ENCODE peak calls at places on chromosomes 5 and 9, in seven cellular contexts. K, P, A, E, M, I and C are unnamed samples.

GRCh38 chr5:104385901-104386300 is 823.3 kb upstream of the NUDT12 start:
- DNase-seq in I (no peak), K (no peak), M (no peak), A (no peak), E (no peak), P (no peak), C (no peak)

GRCh38 chr5:19986036-19986619 is 1.9 kb downstream of the CDH18 start:
- DNase-seq in K (no peak), M (no peak), A (peak; percentile 48), E (no peak), I (no peak), P (no peak), C (no peak)

GRCh38 chr9:111662851-111663823 is 1.7 kb downstream of the GNG10 start:
- DNase-seq in M (no peak), E (peak; percentile 22), A (peak; percentile 42), P (no peak), K (no peak), I (no peak), C (no peak)

GRCh38 chr5:14489643-14490042 is 91.9 kb upstream of the OTULINL start:
- DNase-seq in E (no peak), P (no peak), A (no peak), I (no peak), M (no peak), K (no peak), C (no peak)

GRCh38 chr5:68406344-68406743 is 190.8 kb downstream of the PIK3R1 start:
- DNase-seq in A (peak; percentile 47), I (peak; percentile 48), K (no peak), M (no peak), E (no peak), P (no peak), C (no peak)

GRCh38 chr9:135147473-135147805 is 60.0 kb downstream of the OLFM1 start:
- DNase-seq in P (no peak), M (no peak), A (no peak), E (no peak), I (no peak), K (no peak), C (no peak)

GRCh38 chr9:33166263-33167083 is 663 bp downstream of the B4GALT1 start:
- DNase-seq in I (peak; percentile 64), P (peak; percentile 77), K (peak; percentile 63), M (no peak), E (peak; percentile 31), A (no peak), C (no peak)

GRCh38 chr5:138951091-138951985 is 76.2 kb upstream of the LRRTM2 start:
- DNase-seq in A (no peak), P (no peak), I (no peak), E (no peak), K (no peak), M (no peak), C (no peak)

GRCh38 chr5:32443145-32443540 is 1.4 kb downstream of the ZFR start:
- DNase-seq in P (no peak), M (peak; percentile 57), K (no peak), A (peak; percentile 32), E (no peak), I (no peak), C (no peak)

GRCh38 chr9:106799146-106799545 is 63.8 kb upstream of the ZNF462 start:
- DNase-seq in A (peak; percentile 74), P (no peak), K (no peak), E (no peak), I (no peak), M (peak; percentile 79), C (no peak)

GRCh38 chr5:73274870-73275756 is 102.1 kb downstream of the TMEM174 start:
- DNase-seq in E (no peak), M (peak; percentile 13), P (no peak), I (no peak), K (no peak), A (no peak), C (no peak)

GRCh38 chr9:96027271-96028131 is 152.0 kb downstream of the ERCC6L2 start:
- DNase-seq in P (no peak), E (no peak), I (no peak), A (no peak), K (no peak), M (no peak), C (no peak)

GRCh38 chr5:10701567-10702039 is 59.4 kb downstream of the DAP start:
- DNase-seq in P (no peak), A (no peak), M (peak; percentile 71), E (peak; percentile 79), K (no peak), I (peak; percentile 55), C (no peak)

GRCh38 chr9:14924821-14925220 is 14.6 kb upstream of the FREM1 start:
- DNase-seq in A (peak; percentile 1), M (peak; percentile 28), I (no peak), K (no peak), P (no peak), E (no peak), C (no peak)

GRCh38 chr9:4114569-4115505 is 185.0 kb downstream of the GLIS3 start:
- DNase-seq in M (peak; percentile 86), E (no peak), I (no peak), A (no peak), P (no peak), K (no peak), C (no peak)

GRCh38 chr5:96344678-96345612 is 88.1 kb downstream of the PCSK1 start:
- DNase-seq in A (peak; percentile 49), M (peak; percentile 86), I (peak; percentile 23), E (peak; percentile 45), P (no peak), K (peak; percentile 35), C (no peak)

GRCh38 chr5:17314907-17315471 is 97.6 kb downstream of the BASP1 start:
- DNase-seq in E (no peak), K (no peak), I (no peak), M (no peak), A (no peak), P (no peak), C (no peak)

GRCh38 chr5:1668141-1668721 is 131.4 kb downstream of the MRPL36 start:
- DNase-seq in E (peak; percentile 45), K (no peak), P (no peak), A (no peak), M (no peak), I (no peak), C (no peak)

GRCh38 chr5:151598984-151599383 is 7.9 kb upstream of the FAT2 start:
- DNase-seq in K (no peak), A (peak; percentile 94), I (no peak), E (no peak), P (no peak), M (no peak), C (no peak)

GRCh38 chr5:135013445-135013844 is 20.6 kb downstream of the PITX1 start:
- DNase-seq in A (no peak), I (no peak), M (no peak), E (no peak), K (no peak), P (no peak), C (no peak)

GRCh38 chr5:147512640-147513334 is 2.9 kb upstream of the DPYSL3 start:
- DNase-seq in M (no peak), P (no peak), I (no peak), E (no peak), A (no peak), K (no peak), C (no peak)

GRCh38 chr5:96282020-96282419 is 151.0 kb downstream of the PCSK1 start:
- DNase-seq in P (no peak), M (no peak), A (no peak), E (no peak), I (no peak), K (no peak), C (no peak)

GRCh38 chr5:119397518-119398380 is 41.9 kb downstream of the TNFAIP8 start:
- DNase-seq in I (no peak), P (no peak), E (no peak), M (peak; percentile 88), A (peak; percentile 90), K (no peak), C (no peak)

GRCh38 chr5:119393746-119394145 is 37.9 kb downstream of the TNFAIP8 start:
- DNase-seq in K (no peak), M (peak; percentile 81), A (peak; percentile 64), P (no peak), E (no peak), I (no peak), C (no peak)

GRCh38 chr5:119398713-119399492 is 43.1 kb downstream of the TNFAIP8 start:
- DNase-seq in M (no peak), K (peak; percentile 73), P (peak; percentile 52), I (peak; percentile 73), E (no peak), A (peak; percentile 44), C (peak; percentile 44)

GRCh38 chr5:119395080-119395836 is 39.4 kb downstream of the TNFAIP8 start:
- DNase-seq in P (no peak), M (no peak), I (no peak), E (no peak), A (no peak), K (no peak), C (no peak)

GRCh38 chr5:119396265-119396664 is 40.4 kb downstream of the TNFAIP8 start:
- DNase-seq in K (no peak), P (no peak), M (no peak), E (peak; percentile 15), A (no peak), I (no peak), C (no peak)
- H3K4me1 ChIP-seq in K (no peaks in the 10 kb centered on the region), P (peaks cover 17% of the 10 kb centered on the region), M (peaks cover 7% of the 10 kb centered on the region), E (peaks cover 18% of the 10 kb centered on the region), A (peaks cover 22% of the 10 kb centered on the region), I (no peaks in the 10 kb centered on the region), C (peaks cover 12% of the 10 kb centered on the region)

DNA sequence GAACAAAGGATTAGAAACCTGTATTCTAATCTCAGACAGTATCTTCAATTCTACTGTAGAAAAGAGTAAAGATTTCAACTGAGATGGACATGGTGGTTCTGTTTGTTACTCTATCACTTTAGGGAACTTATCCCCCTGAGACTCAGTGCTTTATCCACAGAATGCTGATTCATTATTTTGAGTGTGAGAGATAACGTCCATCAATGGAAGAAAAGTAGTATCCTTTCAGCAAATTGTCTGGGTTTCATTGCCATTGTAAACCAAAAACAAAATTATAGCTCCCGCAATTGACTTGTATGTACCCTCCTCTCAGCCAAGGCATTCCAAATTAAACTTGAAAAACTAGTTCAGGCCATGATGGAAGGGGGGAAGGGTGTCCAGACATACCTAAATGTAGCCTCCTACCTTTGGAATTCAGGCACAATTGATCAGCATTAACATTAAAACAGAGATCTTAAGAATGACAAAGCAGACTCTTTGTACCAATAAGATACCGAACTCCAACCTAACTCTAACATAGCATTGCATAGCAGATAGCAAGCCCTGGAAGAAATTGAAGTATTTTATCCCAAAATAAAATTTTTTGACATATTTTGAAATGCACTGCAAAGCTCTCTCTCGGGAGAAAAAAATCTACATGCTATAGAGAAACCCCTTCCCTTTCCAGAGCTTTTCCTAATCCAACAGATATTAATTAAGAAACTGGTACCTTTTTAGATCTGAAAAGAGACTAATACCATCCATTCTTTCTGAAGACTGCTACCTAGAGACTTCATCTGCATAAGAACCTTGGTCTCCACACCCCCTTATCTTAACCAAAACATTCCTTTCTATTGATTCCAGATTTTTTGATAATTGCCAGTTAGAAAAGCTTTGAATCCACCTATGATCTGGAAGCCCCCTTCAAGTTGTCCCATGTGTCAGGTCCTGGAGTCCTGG is 1055.7 kb downstream of the PTPRD start:
- DNase-seq in I (no peak), E (no peak), M (no peak), A (no peak), K (no peak), P (no peak), C (no peak)
- H3K4me3 ChIP-seq in I (no peak overlapping the region), E (no peak overlapping the region), M (no peak overlapping the region), A (no peak overlapping the region), K (no peak overlapping the region), P (no peak overlapping the region), C (no peak overlapping the region)

GRCh38 chr5:129094087-129094923 is at the start of gene ISOC1:
- DNase-seq in M (peak; percentile 86), P (peak; percentile 95), E (peak; percentile 94), A (peak; percentile 88), I (peak; percentile 91), K (peak; percentile 95), C (peak; percentile 44)
- TF ChIP-seq CTCF in M (peak; percentile 6), P (peak; percentile 22), E (peak; percentile 28), A (no peak), I (no peak), K (no peak), C (no peak)

GRCh38 chr9:109311731-109312130 is 9.1 kb downstream of the EPB41L4B start:
- DNase-seq in K (no peak), M (no peak), A (peak; percentile 30), P (no peak), E (peak; percentile 9), I (no peak), C (no peak)
- H3K4me1 ChIP-seq in K (peaks cover 27% of the 10 kb centered on the region), M (peaks cover 4% of the 10 kb centered on the region), A (peaks cover 47% of the 10 kb centered on the region), P (peaks cover 10% of the 10 kb centered on the region), E (no peaks in the 10 kb centered on the region), I (peaks cover 21% of the 10 kb centered on the region), C (no peaks in the 10 kb centered on the region)